ENCODE peak calls at places on chromosome 20, in seven cellular contexts. E is body of pancreas, V is right atrium auricular region, S is brain microvascular endothelial cell, D is choroid plexus epithelial cell, Y is colonic mucosa, W is cardiac fibroblast. B is an unnamed sample.

GRCh38 chr20:9342651-9343050 is 171.7 kb upstream of the LAMP5 start:
- DNase-seq in E (no peak), V (no peak), S (no peak), D (no peak), Y (no peak), W (no peak), B (no peak)

GRCh38 chr20:48080583-48080982 is 295.3 kb upstream of the SULF2 start:
- DNase-seq in E (no peak), V (no peak), S (no peak), D (no peak), Y (no peak), W (no peak), B (no peak)

GRCh38 chr20:64084209-64085152 is at the start of gene LKAAEAR1:
- DNase-seq in E (peak), V (no peak), S (no peak), D (no peak), Y (no peak), W (no peak), B (no peak)

GRCh38 chr20:62567246-62568044 is 74.9 kb upstream of the SLCO4A1 start:
- DNase-seq in E (no peak), V (no peak), S (no peak), D (no peak), Y (no peak), W (no peak), B (no peak)

GRCh38 chr20:3800878-3801260 is 4.8 kb downstream of the CDC25B start:
- DNase-seq in E (no peak), V (no peak), S (no peak), D (no peak), Y (no peak), W (no peak), B (no peak)

GRCh38 chr20:13535627-13536026 is 103.1 kb downstream of the TASP1 start:
- DNase-seq in E (no peak), V (no peak), S (no peak), D (no peak), Y (no peak), W (no peak), B (no peak)

GRCh38 chr20:24829649-24830370 is 119.3 kb upstream of the CST7 start:
- DNase-seq in E (no peak), V (no peak), S (no peak), D (no peak), Y (no peak), W (no peak), B (no peak)

GRCh38 chr20:41089555-41089954 is 47.8 kb upstream of the PLCG1 start:
- DNase-seq in E (no peak), V (no peak), S (no peak), D (no peak), Y (no peak), W (no peak), B (no peak)

GRCh38 chr20:50691585-50692552 is 527 bp upstream of the RIPOR3 start:
- DNase-seq in E (no peak), V (no peak), S (peak), D (peak), Y (no peak), W (peak), B (no peak)
- H3K4me3 ChIP-seq in E (no peak), V (peak), S (peak), D (peak), Y (peak), W (peak), B (no peak)

DNA sequence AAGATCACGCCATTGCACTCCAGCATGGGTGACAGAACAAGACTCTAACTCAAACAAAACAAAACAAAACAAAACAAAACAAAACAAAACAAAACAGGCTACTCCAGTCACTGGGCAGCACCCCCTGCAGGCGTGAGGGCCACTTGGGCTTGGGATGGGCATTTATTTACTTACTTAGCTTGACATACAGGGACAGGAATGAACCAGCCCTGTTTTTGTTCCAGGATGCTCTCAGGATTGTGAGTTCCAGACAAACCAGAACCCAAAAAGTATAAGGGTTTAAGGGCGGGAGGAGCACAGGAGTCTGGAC is 4.0 kb upstream of the PTPN1 start:
- DNase-seq in E (no peak), V (no peak), S (no peak), D (no peak), Y (no peak), W (no peak), B (no peak)
- TF ChIP-seq CTCF in E (no peak), V (no peak), S (peak), D (peak), Y (no peak), W (peak), B (peak)

DNA sequence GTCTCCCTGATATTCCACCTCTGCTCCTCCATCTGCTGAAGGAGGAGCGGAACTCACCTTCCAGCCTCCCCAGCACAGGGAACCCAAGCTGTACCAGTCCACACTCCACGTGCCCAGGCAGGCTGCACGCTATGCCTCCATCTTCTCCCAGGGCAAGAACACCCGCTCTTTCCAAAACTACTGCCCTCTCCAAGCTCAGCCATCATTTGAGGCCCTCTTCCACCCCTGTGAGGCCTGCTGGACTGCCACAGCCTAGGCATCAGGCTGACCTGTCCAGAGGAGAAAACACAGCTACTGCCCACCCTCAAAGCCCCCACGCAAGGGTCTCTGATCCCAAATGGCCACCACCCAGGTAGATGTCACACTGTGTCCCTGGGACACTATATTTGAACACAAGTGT is 99.9 kb downstream of the PRND start:
- DNase-seq in E (no peak), V (no peak), S (no peak), D (no peak), Y (no peak), W (no peak), B (no peak)
- H3K4me3 ChIP-seq in E (no peak), V (peak), S (no peak), D (no peak), Y (no peak), W (no peak), B (peak)

GRCh38 chr20:61478611-61479305 is 226.7 kb downstream of the CDH4 start:
- DNase-seq in E (no peak), V (no peak), S (no peak), D (no peak), Y (no peak), W (no peak), B (no peak)

GRCh38 chr20:61480158-61480825 is 228.2 kb downstream of the CDH4 start:
- DNase-seq in E (no peak), V (no peak), S (no peak), D (no peak), Y (no peak), W (no peak), B (no peak)

GRCh38 chr20:61477366-61477966 is 225.4 kb downstream of the CDH4 start:
- DNase-seq in E (no peak), V (no peak), S (no peak), D (no peak), Y (no peak), W (no peak), B (no peak)

GRCh38 chr20:61478094-61478493 is 226.0 kb downstream of the CDH4 start:
- DNase-seq in E (no peak), V (no peak), S (no peak), D (no peak), Y (no peak), W (no peak), B (no peak)

DNA sequence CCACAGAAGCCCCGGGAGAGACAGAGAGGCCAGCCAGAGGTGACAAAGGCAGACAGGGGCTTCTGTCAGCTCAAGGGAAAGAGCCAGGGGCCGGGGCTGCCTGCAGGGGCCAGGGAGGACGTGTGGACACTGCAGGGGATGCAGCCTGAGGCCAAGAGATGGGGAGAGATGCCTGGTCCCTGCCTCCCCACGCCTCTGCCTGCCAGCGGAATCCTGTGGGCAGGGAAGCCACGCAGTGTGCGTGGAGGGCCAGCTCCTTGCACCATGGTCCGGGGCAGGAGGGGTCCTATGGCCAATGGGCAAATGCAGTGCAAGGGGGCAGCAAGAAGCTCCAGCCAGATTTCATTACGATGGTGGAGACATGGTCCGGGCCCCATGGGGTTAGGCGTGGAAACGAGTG is 224.9 kb downstream of the CDH4 start:
- DNase-seq in E (no peak), V (no peak), S (no peak), D (no peak), Y (no peak), W (no peak), B (no peak)
- TF ChIP-seq CTCF in E (no peak), V (no peak), S (no peak), D (no peak), Y (no peak), W (no peak), B (no peak)

GRCh38 chr20:49482173-49482572 is 295 bp downstream of the KCNB1 start:
- DNase-seq in E (no peak), V (no peak), S (no peak), D (no peak), Y (no peak), W (no peak), B (no peak)
- H3K4me3 ChIP-seq in E (no peak), V (peak), S (no peak), D (no peak), Y (no peak), W (no peak), B (no peak)